ENCODE peak calls at places on chromosomes 6 and 20, in eight cellular contexts. X, C, R, O, P, V, H and W are unnamed samples.

GRCh38 chr6:31765910-31766794 is 3.7 kb downstream of the SAPCD1 start:
- DNase-seq in X (peak), H (no peak), V (peak), R (no peak), O (no peak), C (no peak), P (no peak), W (no peak)

GRCh38 chr6:4607026-4607704 is 169.0 kb upstream of the CDYL start:
- DNase-seq in R (no peak), C (no peak), O (no peak), P (peak), X (peak), H (no peak), V (peak), W (no peak)

GRCh38 chr20:50360218-50360672 is 149.9 kb upstream of the PTPN1 start:
- DNase-seq in V (no peak), R (peak), O (no peak), C (no peak), H (no peak), X (no peak), P (no peak), W (no peak)

GRCh38 chr20:6838181-6838826 is 70.8 kb downstream of the BMP2 start:
- DNase-seq in P (no peak), C (no peak), X (no peak), R (no peak), O (no peak), H (no peak), V (no peak), W (no peak)

GRCh38 chr6:128327890-128328289 is 192.5 kb downstream of the PTPRK start:
- DNase-seq in X (no peak), V (peak), H (no peak), R (no peak), P (no peak), O (no peak), C (no peak), W (no peak)

GRCh38 chr6:161138545-161139303 is 135.1 kb downstream of the AGPAT4 start:
- DNase-seq in R (no peak), V (no peak), X (no peak), P (no peak), C (no peak), O (no peak), H (no peak), W (no peak)

GRCh38 chr6:16868968-16869367 is 107.7 kb upstream of the ATXN1 start:
- DNase-seq in X (no peak), V (no peak), P (no peak), O (no peak), C (no peak), H (no peak), R (no peak), W (no peak)

GRCh38 chr6:6596529-6596928 is 8.0 kb downstream of the LY86 start:
- DNase-seq in H (no peak), R (no peak), O (no peak), C (no peak), X (no peak), V (no peak), P (no peak), W (no peak)

GRCh38 chr20:45322952-45323383 is 14.9 kb upstream of the MATN4 start:
- DNase-seq in C (no peak), R (peak), V (peak), H (no peak), X (no peak), O (peak), P (no peak), W (no peak)